ENCODE peak calls at places on chromosomes 16 and 17, in five cellular contexts. L, F, X, A and B are unnamed samples. For H3K36me3, the result is how much of the 10 kb centered on the place peaks cover.

GRCh38 chr17:43171761-43172487 is 910 bp downstream of the NBR1 start:
- DNase-seq in L (peak), F (peak), X (peak), A (peak), B (no peak)

GRCh38 chr17:62596662-62597061 is 30.8 kb upstream of the MRC2 start:
- DNase-seq in L (no peak), F (no peak), X (no peak), A (no peak), B (no peak)

GRCh38 chr17:79749156-79749815 is 18.5 kb downstream of the ENPP7 start:
- DNase-seq in L (peak), F (peak), X (no peak), A (peak), B (no peak)

GRCh38 chr16:15041260-15042011 is 14.4 kb downstream of the NTAN1 start:
- DNase-seq in L (peak), F (peak), X (no peak), A (peak), B (peak)

GRCh38 chr16:83878838-83879237 is 20.1 kb upstream of the MLYCD start:
- DNase-seq in L (peak), F (peak), X (no peak), A (peak), B (no peak)

GRCh38 chr16:6335072-6335471 is 997.6 kb upstream of the RBFOX1 start:
- DNase-seq in L (no peak), F (no peak), X (no peak), A (no peak), B (no peak)

GRCh38 chr16:78200623-78201096 is 101.2 kb downstream of the WWOX start:
- DNase-seq in L (no peak), F (no peak), X (no peak), A (no peak), B (no peak)

GRCh38 chr16:68059804-68060203 is 25.4 kb upstream of the NFATC3 start:
- DNase-seq in L (no peak), F (no peak), X (no peak), A (no peak), B (no peak)

GRCh38 chr16:56758432-56758831 is 28.5 kb downstream of the NUP93 start:
- DNase-seq in L (no peak), F (no peak), X (no peak), A (no peak), B (no peak)

GRCh38 chr17:80063815-80064585 is 27.6 kb downstream of the CCDC40 start:
- DNase-seq in L (peak), F (peak), X (no peak), A (no peak), B (peak)

DNA sequence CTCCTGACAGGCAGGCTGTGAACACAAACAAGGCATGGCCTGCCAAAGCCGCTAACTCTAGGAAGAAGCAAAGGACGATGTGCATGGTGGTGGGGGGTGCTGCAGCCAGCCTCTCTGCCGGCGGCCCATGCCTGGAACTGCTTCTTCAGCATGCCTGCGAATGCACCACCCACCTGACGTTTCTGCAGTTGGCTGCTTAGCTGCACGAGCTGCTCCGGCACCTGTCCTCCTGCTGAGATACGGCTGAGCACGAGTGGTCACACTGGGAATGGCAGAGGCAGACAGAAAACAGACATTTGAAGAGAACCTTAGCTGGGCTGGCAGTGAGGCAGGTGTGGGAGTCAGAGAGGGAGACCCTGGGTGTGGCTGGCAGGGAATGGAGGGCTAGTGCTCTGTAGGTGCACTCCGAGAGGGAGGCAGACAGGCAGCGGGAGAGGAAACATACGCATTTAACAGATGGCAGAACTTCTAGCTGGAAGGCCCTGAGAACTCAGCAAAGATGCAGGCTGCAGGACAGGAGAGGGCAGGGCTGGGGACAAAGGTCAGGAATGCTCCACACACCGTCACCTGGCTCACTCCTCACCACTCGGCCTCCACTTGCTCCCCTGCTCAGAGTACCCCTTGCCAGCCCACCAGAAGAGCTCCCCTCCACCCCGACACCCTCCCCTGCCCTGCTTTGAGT is 5.2 kb downstream of the FLCN start:
- DNase-seq in L (no peak), F (no peak), X (no peak), A (no peak), B (peak)
- H3K36me3 ChIP-seq in L (under half), F (under half), X (under half), A (under half), B (under half)

GRCh38 chr17:76562734-76563148 is 22.9 kb downstream of the PRCD start:
- DNase-seq in L (peak), F (peak), X (no peak), A (peak), B (no peak)

GRCh38 chr17:76561332-76561731 is 21.5 kb downstream of the PRCD start:
- DNase-seq in L (no peak), F (no peak), X (no peak), A (no peak), B (no peak)

GRCh38 chr17:76560036-76560876 is 20.4 kb downstream of the PRCD start:
- DNase-seq in L (no peak), F (no peak), X (no peak), A (no peak), B (no peak)

GRCh38 chr17:76561799-76562268 is 22.0 kb downstream of the PRCD start:
- DNase-seq in L (no peak), F (peak), X (no peak), A (no peak), B (no peak)

DNA sequence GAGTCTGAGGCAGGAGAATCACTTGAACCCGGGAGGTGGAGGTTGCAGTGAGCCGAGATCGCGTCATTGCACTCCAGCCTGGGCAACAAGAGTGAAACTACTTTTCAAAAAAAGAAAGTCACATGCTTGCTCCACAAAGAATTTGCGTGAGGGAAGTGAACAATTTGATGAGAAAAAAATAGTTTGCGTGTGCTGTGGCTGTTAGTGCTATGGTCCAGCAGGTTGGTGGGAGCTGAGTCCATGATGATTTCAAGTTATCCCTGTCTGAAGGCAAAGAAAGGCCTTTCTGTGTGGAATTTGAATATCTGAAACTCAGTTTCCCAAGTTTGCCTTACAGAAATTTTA is 21.0 kb downstream of the PRCD start:
- DNase-seq in L (no peak), F (no peak), X (no peak), A (no peak), B (no peak)
- H3K4me3 ChIP-seq in L (peak), F (peak), X (no peak), A (peak), B (no peak)

GRCh38 chr16:1708768-1709180 is 2.8 kb downstream of the MAPK8IP3 start:
- DNase-seq in L (peak), F (peak), X (no peak), A (no peak), B (no peak)

GRCh38 chr16:1707193-1707790 is 1.3 kb downstream of the MAPK8IP3 start:
- DNase-seq in L (peak), F (peak), X (peak), A (no peak), B (no peak)

GRCh38 chr16:1706386-1707192 is 594 bp downstream of the MAPK8IP3 start:
- DNase-seq in L (peak), F (peak), X (no peak), A (no peak), B (no peak)

GRCh38 chr16:1709356-1709755 is 3.4 kb downstream of the MAPK8IP3 start:
- DNase-seq in L (no peak), F (no peak), X (no peak), A (no peak), B (no peak)

GRCh38 chr16:1708083-1708767 is 2.2 kb downstream of the MAPK8IP3 start:
- DNase-seq in L (no peak), F (no peak), X (no peak), A (no peak), B (no peak)
- H3K9ac ChIP-seq in L (peak), F (peak), X (no peak), A (no peak), B (peak)

GRCh38 chr17:72462396-72462795 is 341.6 kb downstream of the SOX9 start:
- DNase-seq in L (no peak), F (peak), X (no peak), A (no peak), B (no peak)
- H3K36me3 ChIP-seq in L (under half), F (under half), X (under half), A (under half), B (under half)

GRCh38 chr16:70493863-70494770 is 29.2 kb downstream of the COG4 start:
- DNase-seq in L (no peak), F (no peak), X (peak), A (no peak), B (no peak)
- H3K4me3 ChIP-seq in L (no peak), F (no peak), X (no peak), A (no peak), B (no peak)

GRCh38 chr16:66554021-66554420 is 1.6 kb downstream of the CKLF start:
- DNase-seq in L (no peak), F (no peak), X (no peak), A (no peak), B (no peak)
- H3K9ac ChIP-seq in L (no peak), F (no peak), X (peak), A (no peak), B (no peak)